ENCODE peak calls at places on chromosomes 2 and 18, in six cellular contexts. One of them, this sample, is unnamed.
A peak's percentile ranks its signal among the peaks of the same experiment; 100 is the strongest.

GRCh38 chr2:238305965-238306679 is 14.2 kb upstream of the TRAF3IP1 start:
- DNase-seq in WTC11: no peak
- DNase-seq in substantia nigra: no peak
- DNase-seq in NCI-H774: no peak
- DNase-seq in pancreas: no peak
- DNase-seq in nephron progenitor cell: no peak
- DNase-seq in this sample: no peak

GRCh38 chr18:13878858-13879257 is 36.5 kb downstream of the MC2R start:
- DNase-seq in NCI-H774: no peak
- DNase-seq in WTC11: no peak
- DNase-seq in nephron progenitor cell: no peak
- DNase-seq in pancreas: no peak
- DNase-seq in substantia nigra: no peak
- DNase-seq in this sample: peak; percentile 42

GRCh38 chr2:69589973-69590652 is 53.4 kb downstream of the AAK1 start:
- DNase-seq in NCI-H774: no peak
- DNase-seq in pancreas: no peak
- DNase-seq in WTC11: no peak
- DNase-seq in nephron progenitor cell: no peak
- DNase-seq in substantia nigra: no peak
- DNase-seq in this sample: no peak

GRCh38 chr2:137151731-137152130 is 386.4 kb downstream of the THSD7B start:
- DNase-seq in NCI-H774: no peak
- DNase-seq in nephron progenitor cell: no peak
- DNase-seq in substantia nigra: no peak
- DNase-seq in pancreas: no peak
- DNase-seq in WTC11: no peak
- DNase-seq in this sample: no peak

GRCh38 chr2:9753276-9753600 is 90.0 kb upstream of the TAF1B start:
- DNase-seq in WTC11: no peak
- DNase-seq in NCI-H774: no peak
- DNase-seq in nephron progenitor cell: no peak
- DNase-seq in substantia nigra: peak; percentile 55
- DNase-seq in pancreas: no peak
- DNase-seq in this sample: no peak

GRCh38 chr2:183511154-183511553 is 386.9 kb downstream of the NUP35 start:
- DNase-seq in NCI-H774: no peak
- DNase-seq in pancreas: no peak
- DNase-seq in substantia nigra: no peak
- DNase-seq in WTC11: peak; percentile 17
- DNase-seq in nephron progenitor cell: no peak
- DNase-seq in this sample: no peak

GRCh38 chr18:39596216-39596615 is 2030.6 kb upstream of the CELF4 start:
- DNase-seq in nephron progenitor cell: no peak
- DNase-seq in NCI-H774: no peak
- DNase-seq in pancreas: no peak
- DNase-seq in substantia nigra: no peak
- DNase-seq in WTC11: no peak
- DNase-seq in this sample: no peak

GRCh38 chr2:128423788-128424165 is 105.1 kb upstream of the HS6ST1 start:
- DNase-seq in WTC11: no peak
- DNase-seq in NCI-H774: no peak
- DNase-seq in substantia nigra: no peak
- DNase-seq in pancreas: peak; percentile 9
- DNase-seq in nephron progenitor cell: no peak
- DNase-seq in this sample: no peak

GRCh38 chr18:33440011-33440383 is 524 bp downstream of the CCDC178 start:
- DNase-seq in pancreas: peak; percentile 41
- DNase-seq in substantia nigra: no peak
- DNase-seq in WTC11: peak; percentile 75
- DNase-seq in nephron progenitor cell: peak; percentile 64
- DNase-seq in NCI-H774: peak; percentile 31
- DNase-seq in this sample: peak; percentile 82

GRCh38 chr2:120552800-120553471 is 182.7 kb upstream of the GLI2 start:
- DNase-seq in substantia nigra: peak; percentile 42
- DNase-seq in nephron progenitor cell: peak; percentile 82
- DNase-seq in WTC11: peak; percentile 94
- DNase-seq in NCI-H774: peak; percentile 76
- DNase-seq in pancreas: peak; percentile 89
- DNase-seq in this sample: peak; percentile 98

GRCh38 chr18:28766721-28767120 is 589.8 kb upstream of the CDH2 start:
- DNase-seq in substantia nigra: no peak
- DNase-seq in NCI-H774: no peak
- DNase-seq in nephron progenitor cell: no peak
- DNase-seq in pancreas: no peak
- DNase-seq in WTC11: no peak
- DNase-seq in this sample: no peak

GRCh38 chr2:45746888-45747287 is 95.4 kb downstream of the PRKCE start:
- DNase-seq in pancreas: no peak
- DNase-seq in WTC11: no peak
- DNase-seq in substantia nigra: no peak
- DNase-seq in nephron progenitor cell: no peak
- DNase-seq in NCI-H774: no peak
- DNase-seq in this sample: no peak

GRCh38 chr2:25618676-25619075 is 54.7 kb downstream of the DTNB start:
- DNase-seq in nephron progenitor cell: no peak
- DNase-seq in WTC11: no peak
- DNase-seq in substantia nigra: no peak
- DNase-seq in pancreas: peak; percentile 20
- DNase-seq in NCI-H774: peak; percentile 66
- DNase-seq in this sample: no peak

GRCh38 chr2:210577263-210578071 is 21.1 kb downstream of the CPS1 start:
- DNase-seq in nephron progenitor cell: peak; percentile 2
- DNase-seq in pancreas: no peak
- DNase-seq in WTC11: no peak
- DNase-seq in NCI-H774: peak; percentile 36
- DNase-seq in substantia nigra: no peak
- DNase-seq in this sample: peak; percentile 87

This sample was measured in GM23338.